ENCODE peak calls at places on chromosomes 3 and 15, in eight cellular contexts. I is endothelial cell; K is stimulated activated CD4-positive, alpha-beta T cell treated with anti-CD3 and anti-CD28 coated beads, Interleukin-1b, Interleukin-23, amount 100 ng/mL, for 4 hours; W is RWPE1; Y is NCI-H1105 treated with DMSO at 0.1 percent for 48 hours; O is T-helper 9 cell; G is iPS-NIHi11; T is type B pancreatic cell. P is an unnamed sample.

GRCh38 chr3:72492240-72492639 is 356.0 kb downstream of the SHQ1 start:
- DNase-seq in I (no peak), K (no peak), W (peak), Y (no peak), O (no peak), G (no peak), T (no peak), P (no peak)

GRCh38 chr3:70861855-70862254 is 549.4 kb upstream of the MDFIC2 start:
- DNase-seq in I (no peak), K (no peak), W (no peak), Y (no peak), O (no peak), G (no peak), T (no peak), P (no peak)

GRCh38 chr15:80780416-80781221 is 1.4 kb downstream of the CEMIP start:
- DNase-seq in I (peak), K (no peak), W (peak), Y (no peak), O (no peak), G (peak), T (peak), P (no peak)

GRCh38 chr15:52257734-52258062 is 37.9 kb downstream of the MYO5C start:
- DNase-seq in I (no peak), K (no peak), W (no peak), Y (peak), O (no peak), G (peak), T (no peak), P (no peak)

GRCh38 chr3:134447371-134447770 is 38.4 kb downstream of the ANAPC13 start:
- DNase-seq in I (no peak), K (no peak), W (no peak), Y (no peak), O (no peak), G (no peak), T (no peak), P (no peak)

GRCh38 chr3:61009025-61009424 is 242.2 kb downstream of the FHIT start:
- DNase-seq in I (no peak), K (no peak), W (no peak), Y (no peak), O (no peak), G (peak), T (no peak), P (no peak)

GRCh38 chr15:65223996-65224395 is 12.7 kb upstream of the CILP start:
- DNase-seq in I (no peak), K (no peak), W (no peak), Y (no peak), O (no peak), G (no peak), T (no peak), P (no peak)

GRCh38 chr3:52978109-52978754 is 67.6 kb downstream of the SFMBT1 start:
- DNase-seq in I (no peak), K (no peak), W (peak), Y (no peak), O (no peak), G (no peak), T (no peak), P (no peak)

GRCh38 chr15:36653851-36654250 is 74.4 kb downstream of the CDIN1 start:
- DNase-seq in I (no peak), K (no peak), W (peak), Y (peak), O (no peak), G (no peak), T (no peak), P (no peak)

GRCh38 chr15:99135194-99135593 is 30.3 kb downstream of the SYNM start:
- DNase-seq in I (no peak), K (no peak), W (no peak), Y (no peak), O (no peak), G (no peak), T (no peak), P (no peak)

GRCh38 chr15:85473455-85473854 is 93.1 kb downstream of the AKAP13 start:
- DNase-seq in I (no peak), K (no peak), W (no peak), Y (no peak), O (no peak), G (no peak), T (no peak), P (no peak)

GRCh38 chr15:57992761-57993295 is 72.7 kb downstream of the ALDH1A2 start:
- DNase-seq in I (no peak), K (no peak), W (no peak), Y (no peak), O (no peak), G (no peak), T (no peak), P (no peak)

GRCh38 chr3:13495351-13495813 is 15.3 kb downstream of the HDAC11 start:
- DNase-seq in I (no peak), K (no peak), W (no peak), Y (no peak), O (no peak), G (no peak), T (no peak), P (no peak)

P was measured in COR-L47.